ENCODE peak calls at places on chromosomes 1 and 21, in six cellular contexts. X, O, F, V, T and M are unnamed samples.

GRCh38 chr1:147494998-147495580 is 46.2 kb upstream of the BCL9 start:
- DNase-seq in X (peak; percentile 74), O (peak; percentile 63), F (peak; percentile 92), V (peak; percentile 72), T (peak; percentile 90), M (peak; percentile 94)

GRCh38 chr1:31878018-31878417 is 60.1 kb downstream of the PTP4A2 start:
- DNase-seq in X (no peak), O (no peak), F (no peak), V (no peak), T (no peak), M (no peak)

GRCh38 chr1:203559523-203559922 is 65.6 kb downstream of the OPTC start:
- DNase-seq in X (no peak), O (no peak), F (no peak), V (no peak), T (peak; percentile 90), M (peak; percentile 73)

GRCh38 chr1:43308635-43309580 is 8.1 kb downstream of the TIE1 start:
- DNase-seq in X (no peak), O (no peak), F (no peak), V (no peak), T (no peak), M (no peak)

GRCh38 chr1:16981269-16981849 is 939 bp upstream of the MFAP2 start:
- DNase-seq in X (no peak), O (no peak), F (no peak), V (no peak), T (peak; percentile 99), M (peak; percentile 84)

GRCh38 chr1:155650231-155650757 is 38.3 kb downstream of the YY1AP1 start:
- DNase-seq in X (no peak), O (no peak), F (no peak), V (no peak), T (no peak), M (no peak)

GRCh38 chr1:35290452-35290851 is 21.9 kb downstream of the ZMYM4 start:
- DNase-seq in X (no peak), O (no peak), F (no peak), V (no peak), T (no peak), M (no peak)

GRCh38 chr1:169949139-169949538 is 55.4 kb upstream of the SCYL3 start:
- DNase-seq in X (no peak), O (no peak), F (no peak), V (no peak), T (peak; percentile 12), M (peak; percentile 70)

GRCh38 chr1:183093821-183094287 is 70.6 kb downstream of the LAMC1 start:
- DNase-seq in X (no peak), O (no peak), F (no peak), V (no peak), T (peak; percentile 92), M (peak; percentile 74)

GRCh38 chr1:229334716-229335115 is 8.1 kb downstream of the CCSAP start:
- DNase-seq in X (no peak), O (no peak), F (no peak), V (no peak), T (no peak), M (no peak)

GRCh38 chr1:243420369-243420768 is 164.5 kb downstream of the SDCCAG8 start:
- DNase-seq in X (no peak), O (no peak), F (no peak), V (no peak), T (peak; percentile 15), M (no peak)

GRCh38 chr1:170666661-170667060 is 2.7 kb downstream of the PRRX1 start:
- DNase-seq in X (no peak), O (no peak), F (peak; percentile 56), V (peak; percentile 49), T (peak; percentile 72), M (peak; percentile 55)

GRCh38 chr21:46127239-46128105 is 27.9 kb downstream of the FTCD start:
- DNase-seq in X (no peak), O (no peak), F (no peak), V (peak; percentile 38), T (no peak), M (no peak)

GRCh38 chr1:76998582-76999189 is 131.4 kb downstream of the ST6GALNAC5 start:
- DNase-seq in X (no peak), O (no peak), F (no peak), V (no peak), T (peak; percentile 91), M (peak; percentile 84)

GRCh38 chr1:79681382-79681781 is 674.9 kb upstream of the ADGRL4 start:
- DNase-seq in X (no peak), O (no peak), F (no peak), V (no peak), T (no peak), M (no peak)

GRCh38 chr1:228697209-228698016 is 37.9 kb upstream of the RHOU start:
- DNase-seq in X (peak; percentile 21), O (no peak), F (no peak), V (no peak), T (peak; percentile 74), M (peak; percentile 48)

GRCh38 chr1:109395602-109396512 is 1.9 kb downstream of the SORT1 start:
- DNase-seq in X (no peak), O (no peak), F (peak; percentile 27), V (no peak), T (peak; percentile 37), M (peak; percentile 53)

GRCh38 chr1:2314803-2315710 is 76.3 kb downstream of the MORN1 start:
- DNase-seq in X (peak; percentile 48), O (peak; percentile 29), F (peak; percentile 79), V (peak; percentile 76), T (peak; percentile 57), M (peak; percentile 79)

GRCh38 chr1:97743129-97743528 is 177.7 kb downstream of the DPYD start:
- DNase-seq in X (no peak), O (no peak), F (no peak), V (no peak), T (no peak), M (no peak)

GRCh38 chr1:48093696-48094518 is 96.7 kb upstream of the TRABD2B start:
- DNase-seq in X (peak; percentile 91), O (peak; percentile 30), F (peak; percentile 80), V (peak; percentile 95), T (peak; percentile 55), M (peak; percentile 6)

GRCh38 chr1:161910516-161911077 is 113.1 kb downstream of the OLFML2B start:
- DNase-seq in X (no peak), O (peak; percentile 42), F (no peak), V (no peak), T (peak; percentile 64), M (peak; percentile 73)

GRCh38 chr21:44706706-44707615 is 4.4 kb downstream of the TSPEAR start:
- DNase-seq in X (peak; percentile 4), O (no peak), F (peak; percentile 51), V (peak; percentile 69), T (no peak), M (no peak)

GRCh38 chr1:25647106-25647505 is 30.5 kb downstream of the MAN1C1 start:
- DNase-seq in X (no peak), O (no peak), F (no peak), V (no peak), T (no peak), M (no peak)

GRCh38 chr21:29436143-29436542 is 137.4 kb downstream of the BACH1 start:
- DNase-seq in X (no peak), O (no peak), F (no peak), V (no peak), T (no peak), M (no peak)

GRCh38 chr1:70509996-70510876 is 99.2 kb downstream of the CTH start:
- DNase-seq in X (no peak), O (peak; percentile 71), F (peak; percentile 74), V (no peak), T (peak; percentile 98), M (peak; percentile 96)

GRCh38 chr1:201719812-201720521 is 109.0 kb upstream of the IPO9 start:
- DNase-seq in X (peak; percentile 45), O (peak; percentile 31), F (peak; percentile 78), V (no peak), T (peak; percentile 90), M (no peak)

GRCh38 chr1:101238681-101239094 is 1.9 kb downstream of the S1PR1 start:
- DNase-seq in X (peak; percentile 84), O (peak; percentile 94), F (peak; percentile 90), V (peak; percentile 96), T (peak; percentile 97), M (peak; percentile 97)
- H3K4me1 ChIP-seq in X (no peaks in the 10 kb centered on the region), O (peaks cover 55% of the 10 kb centered on the region), F (peaks cover 14% of the 10 kb centered on the region), V (peaks cover 8% of the 10 kb centered on the region), T (peaks cover 6% of the 10 kb centered on the region), M (peaks cover 24% of the 10 kb centered on the region)

GRCh38 chr1:225592362-225592761 is 60.6 kb downstream of the ENAH start:
- DNase-seq in X (no peak), O (no peak), F (no peak), V (no peak), T (no peak), M (no peak)

DNA sequence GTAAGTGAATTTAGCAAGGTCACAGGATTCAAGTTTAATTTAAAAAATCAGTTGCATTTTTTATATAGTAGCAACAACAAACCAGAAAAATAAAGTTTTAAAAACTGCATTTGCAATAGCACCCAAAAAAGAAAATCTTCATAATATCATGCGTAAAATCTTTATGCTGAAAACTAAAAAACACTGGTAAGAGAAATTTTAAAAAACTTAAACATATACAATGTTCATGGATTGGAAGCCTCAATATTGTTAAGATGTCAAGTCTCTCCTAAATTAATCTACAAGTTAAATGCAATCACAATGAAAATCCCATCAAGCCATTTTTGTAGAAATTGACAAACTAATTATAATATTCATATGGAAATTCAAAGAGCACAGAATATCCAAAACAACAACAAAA is 65.6 kb downstream of the ENAH start:
- DNase-seq in X (no peak), O (no peak), F (no peak), V (no peak), T (no peak), M (no peak)
- H3K9ac ChIP-seq in X (no peak overlapping the region), O (no peak overlapping the region), F (no peak overlapping the region), V (no peak overlapping the region), T (no peak overlapping the region), M (no peak overlapping the region)

GRCh38 chr21:43196789-43197188 is 28.0 kb downstream of the CRYAA start:
- DNase-seq in X (peak; percentile 44), O (no peak), F (peak; percentile 26), V (no peak), T (no peak), M (peak; percentile 24)

GRCh38 chr21:43203523-43204080 is 34.8 kb downstream of the CRYAA start:
- DNase-seq in X (no peak), O (no peak), F (no peak), V (no peak), T (no peak), M (no peak)

GRCh38 chr21:43204638-43205037 is 35.8 kb downstream of the CRYAA start:
- DNase-seq in X (no peak), O (no peak), F (no peak), V (no peak), T (no peak), M (no peak)

GRCh38 chr21:43198376-43198775 is 29.6 kb downstream of the CRYAA start:
- DNase-seq in X (no peak), O (no peak), F (no peak), V (no peak), T (no peak), M (no peak)

DNA sequence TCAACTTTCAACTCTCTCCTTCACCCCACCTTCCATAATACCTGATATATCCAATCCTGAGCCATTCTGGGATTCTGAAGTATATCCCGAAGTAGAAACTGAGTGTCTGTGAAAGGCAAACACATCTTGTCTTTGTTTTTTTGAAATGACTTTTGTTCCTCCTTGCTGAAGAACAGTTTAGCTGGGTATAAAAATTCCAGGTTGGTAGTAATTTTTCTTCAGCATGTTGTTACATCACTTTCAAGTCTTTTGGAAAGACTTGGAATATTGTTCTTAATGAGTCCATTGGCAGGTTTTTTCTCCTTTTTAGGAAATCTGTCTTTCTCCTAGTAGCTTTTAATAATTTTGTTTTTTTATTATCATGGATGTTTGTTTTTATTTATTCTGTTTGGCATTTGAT is 32.7 kb downstream of the CRYAA start:
- DNase-seq in X (no peak), O (no peak), F (no peak), V (no peak), T (no peak), M (no peak)
- H3K9me3 ChIP-seq in X (peaks cover 5% of the 10 kb centered on the region), O (peaks cover 4% of the 10 kb centered on the region), F (peaks cover 5% of the 10 kb centered on the region), V (peaks cover 4% of the 10 kb centered on the region), T (peaks cover 5% of the 10 kb centered on the region), M (peaks cover 32% of the 10 kb centered on the region)

GRCh38 chr1:41580021-41580420 is 95.5 kb upstream of the EDN2 start:
- DNase-seq in X (no peak), O (no peak), F (no peak), V (no peak), T (no peak), M (no peak)
- H3K4me1 ChIP-seq in X (no peaks in the 10 kb centered on the region), O (no peaks in the 10 kb centered on the region), F (no peaks in the 10 kb centered on the region), V (no peaks in the 10 kb centered on the region), T (peaks cover 4% of the 10 kb centered on the region), M (peaks cover 3% of the 10 kb centered on the region)